ENCODE peak calls at places on chromosome 15, in nine cellular contexts. One of them, this sample, is unnamed.

GRCh38 chr15:70308011-70308761 is 210.5 kb upstream of the TLE3 start:
- DNase-seq in activated T-helper 1 cell treated with anti-CD3 and anti-CD28 coated beads, Interleukin-2, amount 50 U/mL, for 16 hours: no peak
- DNase-seq in breast epithelium: no peak
- DNase-seq in kidney glomerular epithelial cell: no peak
- DNase-seq in NAMALWA: no peak
- DNase-seq in M059J: peak
- DNase-seq in SW480: no peak
- DNase-seq in natural killer cell: peak
- DNase-seq in LoVo: peak
- DNase-seq in this sample: peak

GRCh38 chr15:31032959-31033358 is 41.5 kb upstream of the MTMR10 start:
- DNase-seq in kidney glomerular epithelial cell: peak
- DNase-seq in M059J: peak
- DNase-seq in SW480: no peak
- DNase-seq in activated T-helper 1 cell treated with anti-CD3 and anti-CD28 coated beads, Interleukin-2, amount 50 U/mL, for 16 hours: no peak
- DNase-seq in NAMALWA: no peak
- DNase-seq in breast epithelium: no peak
- DNase-seq in LoVo: no peak
- DNase-seq in natural killer cell: no peak
- DNase-seq in this sample: no peak

GRCh38 chr15:58748787-58749531 is 548 bp downstream of the ADAM10 start:
- DNase-seq in natural killer cell: peak
- DNase-seq in NAMALWA: peak
- DNase-seq in SW480: peak
- DNase-seq in breast epithelium: peak
- DNase-seq in kidney glomerular epithelial cell: no peak
- DNase-seq in M059J: peak
- DNase-seq in LoVo: peak
- DNase-seq in activated T-helper 1 cell treated with anti-CD3 and anti-CD28 coated beads, Interleukin-2, amount 50 U/mL, for 16 hours: peak
- DNase-seq in this sample: peak

GRCh38 chr15:38226867-38227266 is 25.8 kb upstream of the SPRED1 start:
- DNase-seq in kidney glomerular epithelial cell: peak
- DNase-seq in M059J: peak
- DNase-seq in NAMALWA: no peak
- DNase-seq in activated T-helper 1 cell treated with anti-CD3 and anti-CD28 coated beads, Interleukin-2, amount 50 U/mL, for 16 hours: no peak
- DNase-seq in breast epithelium: no peak
- DNase-seq in natural killer cell: no peak
- DNase-seq in SW480: no peak
- DNase-seq in LoVo: peak
- DNase-seq in this sample: peak

GRCh38 chr15:70876011-70876410 is 16.2 kb downstream of the THAP10 start:
- DNase-seq in LoVo: no peak
- DNase-seq in kidney glomerular epithelial cell: no peak
- DNase-seq in NAMALWA: no peak
- DNase-seq in activated T-helper 1 cell treated with anti-CD3 and anti-CD28 coated beads, Interleukin-2, amount 50 U/mL, for 16 hours: no peak
- DNase-seq in breast epithelium: no peak
- DNase-seq in natural killer cell: no peak
- DNase-seq in SW480: no peak
- DNase-seq in M059J: no peak
- DNase-seq in this sample: no peak

GRCh38 chr15:85443046-85443445 is 62.6 kb downstream of the AKAP13 start:
- DNase-seq in LoVo: no peak
- DNase-seq in kidney glomerular epithelial cell: no peak
- DNase-seq in SW480: no peak
- DNase-seq in M059J: no peak
- DNase-seq in natural killer cell: no peak
- DNase-seq in NAMALWA: peak
- DNase-seq in breast epithelium: no peak
- DNase-seq in activated T-helper 1 cell treated with anti-CD3 and anti-CD28 coated beads, Interleukin-2, amount 50 U/mL, for 16 hours: no peak
- DNase-seq in this sample: no peak

GRCh38 chr15:44532689-44533088 is 4.3 kb upstream of the EIF3J start:
- DNase-seq in breast epithelium: no peak
- DNase-seq in M059J: no peak
- DNase-seq in NAMALWA: peak
- DNase-seq in natural killer cell: no peak
- DNase-seq in LoVo: no peak
- DNase-seq in SW480: no peak
- DNase-seq in kidney glomerular epithelial cell: no peak
- DNase-seq in activated T-helper 1 cell treated with anti-CD3 and anti-CD28 coated beads, Interleukin-2, amount 50 U/mL, for 16 hours: no peak
- DNase-seq in this sample: no peak

GRCh38 chr15:38072507-38073277 is 138.3 kb downstream of the TMCO5A start:
- DNase-seq in natural killer cell: peak
- DNase-seq in kidney glomerular epithelial cell: peak
- DNase-seq in M059J: peak
- DNase-seq in NAMALWA: peak
- DNase-seq in SW480: peak
- DNase-seq in breast epithelium: peak
- DNase-seq in activated T-helper 1 cell treated with anti-CD3 and anti-CD28 coated beads, Interleukin-2, amount 50 U/mL, for 16 hours: no peak
- DNase-seq in LoVo: peak
- DNase-seq in this sample: peak

GRCh38 chr15:51878446-51879386 is 49.3 kb downstream of the TMOD3 start:
- DNase-seq in natural killer cell: no peak
- DNase-seq in NAMALWA: no peak
- DNase-seq in SW480: no peak
- DNase-seq in LoVo: peak
- DNase-seq in activated T-helper 1 cell treated with anti-CD3 and anti-CD28 coated beads, Interleukin-2, amount 50 U/mL, for 16 hours: no peak
- DNase-seq in M059J: peak
- DNase-seq in breast epithelium: no peak
- DNase-seq in kidney glomerular epithelial cell: peak
- DNase-seq in this sample: peak

GRCh38 chr15:34472947-34473346 is 35.3 kb upstream of the GOLGA8A start:
- DNase-seq in breast epithelium: no peak
- DNase-seq in M059J: no peak
- DNase-seq in LoVo: no peak
- DNase-seq in kidney glomerular epithelial cell: no peak
- DNase-seq in SW480: no peak
- DNase-seq in natural killer cell: no peak
- DNase-seq in NAMALWA: no peak
- DNase-seq in activated T-helper 1 cell treated with anti-CD3 and anti-CD28 coated beads, Interleukin-2, amount 50 U/mL, for 16 hours: no peak
- DNase-seq in this sample: no peak

GRCh38 chr15:65940618-65940909 is 71.3 kb downstream of the RAB11A start:
- DNase-seq in natural killer cell: no peak
- DNase-seq in activated T-helper 1 cell treated with anti-CD3 and anti-CD28 coated beads, Interleukin-2, amount 50 U/mL, for 16 hours: no peak
- DNase-seq in LoVo: no peak
- DNase-seq in SW480: peak
- DNase-seq in kidney glomerular epithelial cell: no peak
- DNase-seq in M059J: peak
- DNase-seq in NAMALWA: no peak
- DNase-seq in breast epithelium: no peak
- DNase-seq in this sample: no peak

GRCh38 chr15:36234743-36235142 is 344.7 kb upstream of the CDIN1 start:
- DNase-seq in LoVo: no peak
- DNase-seq in NAMALWA: no peak
- DNase-seq in breast epithelium: no peak
- DNase-seq in natural killer cell: no peak
- DNase-seq in M059J: no peak
- DNase-seq in activated T-helper 1 cell treated with anti-CD3 and anti-CD28 coated beads, Interleukin-2, amount 50 U/mL, for 16 hours: no peak
- DNase-seq in SW480: no peak
- DNase-seq in kidney glomerular epithelial cell: no peak
- DNase-seq in this sample: no peak

GRCh38 chr15:76533060-76533955 is 196.7 kb downstream of the ISL2 start:
- DNase-seq in NAMALWA: no peak
- DNase-seq in SW480: no peak
- DNase-seq in natural killer cell: no peak
- DNase-seq in activated T-helper 1 cell treated with anti-CD3 and anti-CD28 coated beads, Interleukin-2, amount 50 U/mL, for 16 hours: no peak
- DNase-seq in kidney glomerular epithelial cell: no peak
- DNase-seq in LoVo: no peak
- DNase-seq in M059J: no peak
- DNase-seq in breast epithelium: no peak
- DNase-seq in this sample: peak

GRCh38 chr15:70424937-70425411 is 327.3 kb upstream of the TLE3 start:
- DNase-seq in natural killer cell: no peak
- DNase-seq in LoVo: no peak
- DNase-seq in M059J: no peak
- DNase-seq in activated T-helper 1 cell treated with anti-CD3 and anti-CD28 coated beads, Interleukin-2, amount 50 U/mL, for 16 hours: no peak
- DNase-seq in SW480: no peak
- DNase-seq in NAMALWA: no peak
- DNase-seq in breast epithelium: no peak
- DNase-seq in kidney glomerular epithelial cell: no peak
- DNase-seq in this sample: no peak

GRCh38 chr15:60379466-60380274 is 18.1 kb downstream of the ANXA2 start:
- DNase-seq in M059J: peak
- DNase-seq in SW480: peak
- DNase-seq in natural killer cell: no peak
- DNase-seq in LoVo: peak
- DNase-seq in NAMALWA: no peak
- DNase-seq in kidney glomerular epithelial cell: peak
- DNase-seq in activated T-helper 1 cell treated with anti-CD3 and anti-CD28 coated beads, Interleukin-2, amount 50 U/mL, for 16 hours: no peak
- DNase-seq in breast epithelium: no peak
- DNase-seq in this sample: peak

GRCh38 chr15:80832676-80833075 is 53.5 kb downstream of the CEMIP start:
- DNase-seq in breast epithelium: no peak
- DNase-seq in natural killer cell: no peak
- DNase-seq in LoVo: no peak
- DNase-seq in M059J: no peak
- DNase-seq in activated T-helper 1 cell treated with anti-CD3 and anti-CD28 coated beads, Interleukin-2, amount 50 U/mL, for 16 hours: no peak
- DNase-seq in kidney glomerular epithelial cell: no peak
- DNase-seq in SW480: no peak
- DNase-seq in NAMALWA: peak
- DNase-seq in this sample: no peak

GRCh38 chr15:51443282-51443914 is 101.9 kb downstream of the GLDN start:
- DNase-seq in M059J: no peak
- DNase-seq in LoVo: no peak
- DNase-seq in activated T-helper 1 cell treated with anti-CD3 and anti-CD28 coated beads, Interleukin-2, amount 50 U/mL, for 16 hours: no peak
- DNase-seq in NAMALWA: no peak
- DNase-seq in kidney glomerular epithelial cell: no peak
- DNase-seq in natural killer cell: no peak
- DNase-seq in breast epithelium: no peak
- DNase-seq in SW480: no peak
- DNase-seq in this sample: no peak

GRCh38 chr15:72737723-72738122 is 45.8 kb downstream of the ADPGK start:
- DNase-seq in SW480: no peak
- DNase-seq in natural killer cell: no peak
- DNase-seq in breast epithelium: no peak
- DNase-seq in LoVo: no peak
- DNase-seq in M059J: no peak
- DNase-seq in activated T-helper 1 cell treated with anti-CD3 and anti-CD28 coated beads, Interleukin-2, amount 50 U/mL, for 16 hours: no peak
- DNase-seq in NAMALWA: no peak
- DNase-seq in kidney glomerular epithelial cell: no peak
- DNase-seq in this sample: no peak

GRCh38 chr15:66919421-66919820 is 146.0 kb upstream of the SMAD3 start:
- DNase-seq in M059J: peak
- DNase-seq in natural killer cell: no peak
- DNase-seq in breast epithelium: peak
- DNase-seq in LoVo: no peak
- DNase-seq in NAMALWA: no peak
- DNase-seq in kidney glomerular epithelial cell: peak
- DNase-seq in SW480: no peak
- DNase-seq in activated T-helper 1 cell treated with anti-CD3 and anti-CD28 coated beads, Interleukin-2, amount 50 U/mL, for 16 hours: no peak
- DNase-seq in this sample: no peak

GRCh38 chr15:22794621-22795167 is 8.2 kb downstream of the NIPA1 start:
- DNase-seq in kidney glomerular epithelial cell: no peak
- DNase-seq in M059J: no peak
- DNase-seq in NAMALWA: no peak
- DNase-seq in breast epithelium: no peak
- DNase-seq in LoVo: no peak
- DNase-seq in natural killer cell: no peak
- DNase-seq in SW480: no peak
- DNase-seq in activated T-helper 1 cell treated with anti-CD3 and anti-CD28 coated beads, Interleukin-2, amount 50 U/mL, for 16 hours: no peak
- DNase-seq in this sample: no peak

GRCh38 chr15:76439542-76439941 is 103.0 kb downstream of the ISL2 start:
- DNase-seq in activated T-helper 1 cell treated with anti-CD3 and anti-CD28 coated beads, Interleukin-2, amount 50 U/mL, for 16 hours: no peak
- DNase-seq in SW480: peak
- DNase-seq in M059J: no peak
- DNase-seq in natural killer cell: no peak
- DNase-seq in breast epithelium: no peak
- DNase-seq in NAMALWA: no peak
- DNase-seq in LoVo: no peak
- DNase-seq in kidney glomerular epithelial cell: no peak
- DNase-seq in this sample: no peak

GRCh38 chr15:60077581-60078359 is 73.7 kb downstream of the FOXB1 start:
- DNase-seq in NAMALWA: no peak
- DNase-seq in breast epithelium: no peak
- DNase-seq in natural killer cell: no peak
- DNase-seq in kidney glomerular epithelial cell: no peak
- DNase-seq in activated T-helper 1 cell treated with anti-CD3 and anti-CD28 coated beads, Interleukin-2, amount 50 U/mL, for 16 hours: no peak
- DNase-seq in SW480: peak
- DNase-seq in M059J: no peak
- DNase-seq in LoVo: no peak
- DNase-seq in this sample: no peak

GRCh38 chr15:79919090-79919748 is 22.4 kb upstream of the MTHFS start:
- DNase-seq in breast epithelium: no peak
- DNase-seq in M059J: no peak
- DNase-seq in natural killer cell: no peak
- DNase-seq in NAMALWA: no peak
- DNase-seq in SW480: no peak
- DNase-seq in activated T-helper 1 cell treated with anti-CD3 and anti-CD28 coated beads, Interleukin-2, amount 50 U/mL, for 16 hours: no peak
- DNase-seq in kidney glomerular epithelial cell: no peak
- DNase-seq in LoVo: no peak
- DNase-seq in this sample: no peak

GRCh38 chr15:42348083-42348482 is 11.2 kb upstream of the CAPN3 start:
- DNase-seq in NAMALWA: no peak
- DNase-seq in breast epithelium: no peak
- DNase-seq in natural killer cell: no peak
- DNase-seq in LoVo: no peak
- DNase-seq in SW480: no peak
- DNase-seq in activated T-helper 1 cell treated with anti-CD3 and anti-CD28 coated beads, Interleukin-2, amount 50 U/mL, for 16 hours: no peak
- DNase-seq in kidney glomerular epithelial cell: no peak
- DNase-seq in M059J: peak
- DNase-seq in this sample: no peak

GRCh38 chr15:40340038-40340739 is 550 bp downstream of the CCDC9B start:
- DNase-seq in natural killer cell: no peak
- DNase-seq in M059J: peak
- DNase-seq in SW480: peak
- DNase-seq in kidney glomerular epithelial cell: no peak
- DNase-seq in NAMALWA: no peak
- DNase-seq in breast epithelium: no peak
- DNase-seq in activated T-helper 1 cell treated with anti-CD3 and anti-CD28 coated beads, Interleukin-2, amount 50 U/mL, for 16 hours: no peak
- DNase-seq in LoVo: no peak
- DNase-seq in this sample: peak

GRCh38 chr15:100710213-100710612 is 107.8 kb downstream of the ASB7 start:
- DNase-seq in activated T-helper 1 cell treated with anti-CD3 and anti-CD28 coated beads, Interleukin-2, amount 50 U/mL, for 16 hours: no peak
- DNase-seq in SW480: no peak
- DNase-seq in kidney glomerular epithelial cell: no peak
- DNase-seq in NAMALWA: no peak
- DNase-seq in LoVo: no peak
- DNase-seq in M059J: no peak
- DNase-seq in natural killer cell: no peak
- DNase-seq in breast epithelium: peak
- DNase-seq in this sample: no peak

GRCh38 chr15:83714888-83715287 is 61.0 kb downstream of the ADAMTSL3 start:
- DNase-seq in NAMALWA: no peak
- DNase-seq in M059J: no peak
- DNase-seq in activated T-helper 1 cell treated with anti-CD3 and anti-CD28 coated beads, Interleukin-2, amount 50 U/mL, for 16 hours: no peak
- DNase-seq in SW480: no peak
- DNase-seq in LoVo: no peak
- DNase-seq in breast epithelium: no peak
- DNase-seq in kidney glomerular epithelial cell: no peak
- DNase-seq in natural killer cell: no peak
- DNase-seq in this sample: no peak

GRCh38 chr15:96332854-96333193 is 2.3 kb downstream of the NR2F2 start:
- DNase-seq in LoVo: no peak
- DNase-seq in SW480: peak
- DNase-seq in NAMALWA: no peak
- DNase-seq in M059J: peak
- DNase-seq in natural killer cell: no peak
- DNase-seq in activated T-helper 1 cell treated with anti-CD3 and anti-CD28 coated beads, Interleukin-2, amount 50 U/mL, for 16 hours: no peak
- DNase-seq in breast epithelium: no peak
- DNase-seq in kidney glomerular epithelial cell: no peak
- DNase-seq in this sample: no peak

GRCh38 chr15:32790352-32790999 is 72.7 kb downstream of the GREM1 start:
- DNase-seq in LoVo: no peak
- DNase-seq in M059J: peak
- DNase-seq in breast epithelium: no peak
- DNase-seq in activated T-helper 1 cell treated with anti-CD3 and anti-CD28 coated beads, Interleukin-2, amount 50 U/mL, for 16 hours: no peak
- DNase-seq in natural killer cell: no peak
- DNase-seq in SW480: no peak
- DNase-seq in kidney glomerular epithelial cell: peak
- DNase-seq in NAMALWA: no peak
- DNase-seq in this sample: no peak

GRCh38 chr15:51450001-51450400 is 108.5 kb downstream of the GLDN start:
- DNase-seq in LoVo: peak
- DNase-seq in activated T-helper 1 cell treated with anti-CD3 and anti-CD28 coated beads, Interleukin-2, amount 50 U/mL, for 16 hours: no peak
- DNase-seq in M059J: peak
- DNase-seq in breast epithelium: no peak
- DNase-seq in kidney glomerular epithelial cell: peak
- DNase-seq in SW480: peak
- DNase-seq in NAMALWA: no peak
- DNase-seq in natural killer cell: no peak
- DNase-seq in this sample: no peak

GRCh38 chr15:58479941-58480340 is 48.1 kb downstream of the LIPC start:
- DNase-seq in NAMALWA: no peak
- DNase-seq in natural killer cell: no peak
- DNase-seq in activated T-helper 1 cell treated with anti-CD3 and anti-CD28 coated beads, Interleukin-2, amount 50 U/mL, for 16 hours: no peak
- DNase-seq in kidney glomerular epithelial cell: peak
- DNase-seq in LoVo: no peak
- DNase-seq in breast epithelium: no peak
- DNase-seq in M059J: no peak
- DNase-seq in SW480: no peak
- DNase-seq in this sample: no peak